ENCODE peak calls at places on chromosomes 4 and X, in eight cellular contexts. U is COLO829, V is activated B cell treated with CpG ODN at 0.5 μM for 24 hours, M is fibroblast of lung, Y is HepG2, X is IMR-90, J is SHP77, W is iris pigment epithelial cell. C is an unnamed sample.

GRCh38 chr4:26731342-26731741 is 129.3 kb upstream of the STIM2 start:
- DNase-seq in U (no peak), V (no peak), M (no peak), Y (no peak), X (peak), J (no peak), W (peak), C (peak)

GRCh38 chr4:139718358-139718757 is 52.7 kb downstream of the MGST2 start:
- DNase-seq in U (no peak), V (no peak), M (no peak), Y (no peak), X (no peak), J (no peak), W (no peak), C (no peak)

GRCh38 chr4:15162046-15162445 is 159.8 kb downstream of the CPEB2 start:
- DNase-seq in U (no peak), V (no peak), M (no peak), Y (no peak), X (no peak), J (no peak), W (no peak), C (no peak)

GRCh38 chrX:48068096-48068887 is 3.1 kb downstream of the ZNF630 start:
- DNase-seq in U (no peak), V (no peak), M (no peak), Y (no peak), X (no peak), J (no peak), W (no peak), C (no peak)

GRCh38 chr4:149311076-149311475 is 504.6 kb downstream of the IQCM start:
- DNase-seq in U (peak), V (no peak), M (no peak), Y (no peak), X (no peak), J (no peak), W (no peak), C (no peak)

GRCh38 chr4:115433501-115433900 is 320.1 kb upstream of the NDST4 start:
- DNase-seq in U (no peak), V (no peak), M (no peak), Y (no peak), X (no peak), J (no peak), W (no peak), C (no peak)

GRCh38 chr4:96407651-96408342 is 567.9 kb downstream of the PDHA2 start:
- DNase-seq in U (no peak), V (no peak), M (no peak), Y (no peak), X (no peak), J (no peak), W (peak), C (no peak)

GRCh38 chr4:118765399-118765798 is 70.5 kb downstream of the SEC24D start:
- DNase-seq in U (peak), V (no peak), M (peak), Y (no peak), X (peak), J (no peak), W (peak), C (no peak)

GRCh38 chr4:169132561-169133305 is 122.7 kb upstream of the CBR4 start:
- DNase-seq in U (peak), V (no peak), M (no peak), Y (no peak), X (no peak), J (no peak), W (no peak), C (no peak)

GRCh38 chrX:120120223-120120622 is 4.5 kb upstream of the RHOXF1 start:
- DNase-seq in U (no peak), V (no peak), M (peak), Y (no peak), X (peak), J (no peak), W (peak), C (no peak)

GRCh38 chrX:11929476-11929875 is 171.4 kb downstream of the MSL3 start:
- DNase-seq in U (no peak), V (no peak), M (no peak), Y (no peak), X (no peak), J (no peak), W (peak), C (no peak)

GRCh38 chr4:90293320-90293719 is 166.1 kb downstream of the CCSER1 start:
- DNase-seq in U (no peak), V (no peak), M (peak), Y (no peak), X (peak), J (no peak), W (peak), C (no peak)

GRCh38 chr4:82467442-82467841 is 37.1 kb downstream of the ENOPH1 start:
- DNase-seq in U (no peak), V (no peak), M (peak), Y (peak), X (no peak), J (no peak), W (peak), C (no peak)

C was measured in GM20000.